ENCODE peak calls at places on chromosomes 6 and 20, in four cellular contexts. D is PC-3, X is GM23248, W is pancreas. I is an unnamed sample. For H3K4me1, the result is how much of the 10 kb centered on the place peaks cover.

GRCh38 chr6:169145476-169145875 is 108.2 kb downstream of the THBS2 start:
- DNase-seq in X (no peak), W (no peak), D (no peak), I (no peak)

GRCh38 chr6:33076406-33076934 is 680 bp downstream of the HLA-DPB1 start:
- DNase-seq in D (no peak), X (no peak), W (no peak), I (no peak)

GRCh38 chr6:129980821-129981220 is 37.6 kb upstream of the L3MBTL3 start:
- DNase-seq in X (no peak), D (no peak), W (no peak), I (no peak)

GRCh38 chr6:36131517-36132220 is 1.4 kb downstream of the MAPK13 start:
- DNase-seq in X (peak), D (peak), W (peak), I (peak)

GRCh38 chr6:75349262-75349984 is 64.8 kb upstream of the TMEM30A start:
- DNase-seq in D (no peak), X (peak), W (peak), I (no peak)

GRCh38 chr20:37935435-37935834 is 32.5 kb downstream of the VSTM2L start:
- DNase-seq in X (no peak), D (no peak), W (no peak), I (no peak)

GRCh38 chr20:57407541-57407956 is 16.4 kb downstream of the RBM38 start:
- DNase-seq in X (no peak), W (no peak), D (no peak), I (no peak)

GRCh38 chr6:2959909-2960719 is 11.3 kb downstream of the SERPINB6 start:
- DNase-seq in W (no peak), D (peak), X (peak), I (no peak)

GRCh38 chr6:79947191-79948173 is at the start of gene ELOVL4:
- DNase-seq in X (peak), W (peak), D (peak), I (peak)

GRCh38 chr6:144471986-144472385 is 186.9 kb downstream of the UTRN start:
- DNase-seq in D (no peak), X (no peak), W (no peak), I (no peak)

GRCh38 chr6:56450882-56451739 is 191.6 kb downstream of the DST start:
- DNase-seq in W (peak), X (peak), D (no peak), I (no peak)

GRCh38 chr6:13120483-13121482 is 207.6 kb downstream of the TBC1D7 start:
- DNase-seq in X (no peak), W (peak), D (no peak), I (no peak)

GRCh38 chr6:113645576-113645970 is 211.6 kb upstream of the MARCKS start:
- DNase-seq in X (peak), D (peak), W (no peak), I (peak)

GRCh38 chr6:151374024-151374423 is 17.3 kb downstream of the ZBTB2 start:
- DNase-seq in D (peak), X (no peak), W (no peak), I (peak)

GRCh38 chr20:32959351-32960221 is 44.6 kb downstream of the SUN5 start:
- DNase-seq in D (no peak), X (no peak), W (no peak), I (no peak)

GRCh38 chr20:46316984-46317684 is 8.8 kb upstream of the CDH22 start:
- DNase-seq in X (no peak), W (no peak), D (no peak), I (no peak)

GRCh38 chr6:54315692-54316091 is 7.5 kb downstream of the TINAG start:
- DNase-seq in X (no peak), D (no peak), W (no peak), I (no peak)

GRCh38 chr6:53771780-53772624 is 22.8 kb upstream of the LRRC1 start:
- DNase-seq in W (no peak), D (peak), X (peak), I (no peak)

GRCh38 chr6:68572525-68572924 is 62.6 kb upstream of the ADGRB3 start:
- DNase-seq in D (peak), W (no peak), X (peak), I (peak)

GRCh38 chr6:154514481-154514880 is 4.0 kb upstream of the CNKSR3 start:
- DNase-seq in X (no peak), D (no peak), W (no peak), I (no peak)

GRCh38 chr6:165308926-165309731 is at the start of gene C6orf118:
- DNase-seq in X (peak), W (peak), D (peak), I (peak)

GRCh38 chr6:105489213-105489525 is 86.3 kb upstream of the PREP start:
- DNase-seq in D (no peak), W (no peak), X (no peak), I (no peak)

GRCh38 chr20:62063981-62064787 is 1.5 kb downstream of the TAF4 start:
- DNase-seq in X (peak), D (peak), W (peak), I (peak)

GRCh38 chr6:89985744-89986493 is 91.7 kb downstream of the GJA10 start:
- DNase-seq in X (peak), D (no peak), W (no peak), I (no peak)

GRCh38 chr6:54493138-54493537 is 184.9 kb downstream of the TINAG start:
- DNase-seq in W (no peak), X (peak), D (peak), I (no peak)

GRCh38 chr6:5761370-5761769 is 245.4 kb downstream of the NRN1 start:
- DNase-seq in W (no peak), D (no peak), X (no peak), I (no peak)

DNA sequence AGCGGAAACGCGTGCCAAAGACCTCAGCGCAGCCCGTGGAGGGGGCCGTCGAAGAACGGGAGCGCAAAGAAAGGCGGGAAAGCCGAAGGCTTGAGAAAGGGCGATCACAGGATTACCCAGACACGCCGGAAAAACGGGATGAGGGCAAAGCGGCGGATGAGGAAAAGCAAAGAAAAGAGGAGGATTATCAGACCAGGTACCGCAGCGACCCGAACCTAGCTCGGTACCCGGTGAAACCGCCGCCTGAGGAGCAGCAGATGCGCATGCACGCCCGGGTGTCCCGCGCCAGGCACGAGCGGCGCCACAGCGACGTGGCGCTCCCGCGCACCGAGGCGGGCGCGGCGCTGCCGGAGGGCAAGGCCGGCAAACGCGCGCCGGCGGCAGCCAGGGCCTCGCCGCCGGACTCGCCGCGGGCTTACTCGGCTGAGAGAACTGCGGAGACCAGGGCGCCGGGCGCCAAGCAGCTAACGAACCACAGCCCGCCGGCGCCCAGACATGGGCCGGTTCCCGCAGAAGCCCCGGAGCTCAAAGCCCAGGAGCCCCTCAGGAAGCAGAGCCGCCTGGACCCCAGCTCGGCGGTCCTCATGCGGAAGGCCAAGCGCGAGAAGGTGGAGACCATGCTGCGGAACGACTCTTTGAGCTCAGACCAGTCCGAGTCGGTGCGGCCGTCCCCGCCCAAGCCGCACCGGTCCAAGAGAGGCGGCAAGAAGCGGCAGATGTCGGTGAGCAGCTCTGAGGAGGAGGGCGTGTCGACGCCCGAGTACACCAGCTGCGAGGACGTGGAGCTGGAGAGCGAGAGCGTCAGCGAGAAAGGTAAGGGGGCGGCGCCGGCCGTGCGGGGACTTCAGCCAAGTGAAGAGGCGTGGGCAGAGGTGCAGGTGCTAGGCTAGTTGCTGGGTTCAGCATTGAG is 296.2 kb downstream of the RIMS1 start:
- DNase-seq in W (peak), X (peak), D (peak), I (peak)
- H3K4me3 ChIP-seq in W (peak), X (peak), D (peak), I (no peak)

DNA sequence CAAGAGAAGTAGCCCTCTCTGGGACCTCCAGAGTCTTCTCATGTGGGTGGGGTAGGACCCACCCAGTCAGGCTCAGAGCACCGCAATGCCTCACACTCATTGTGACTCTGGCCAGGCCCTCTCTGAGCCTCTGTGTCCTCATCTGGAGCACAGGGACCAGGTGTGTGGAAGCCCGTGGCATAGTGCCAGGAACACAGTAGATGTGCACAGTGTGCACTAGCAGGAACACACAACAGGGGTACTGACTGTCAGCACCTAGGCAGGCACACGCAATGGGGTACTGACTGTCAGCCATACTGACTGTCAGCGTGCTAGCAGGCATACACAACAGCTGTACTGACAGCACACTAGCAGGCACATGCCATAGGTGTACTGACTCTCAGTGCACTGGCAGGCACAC is 2.0 kb upstream of the STMN3 start:
- DNase-seq in D (no peak), X (no peak), W (no peak), I (no peak)
- H3K4me1 ChIP-seq in D (under half), X (under half), W (under half), I (under half)

GRCh38 chr6:42030585-42031506 is 19.5 kb upstream of the TAF8 start:
- DNase-seq in D (no peak), X (no peak), W (no peak), I (peak)
- H3K27ac ChIP-seq in D (no peak), X (no peak), W (no peak), I (peak)

GRCh38 chr20:31516166-31516565 is 1.9 kb downstream of the HM13 start:
- DNase-seq in X (peak), D (no peak), W (no peak), I (no peak)

GRCh38 chr20:31515775-31516107 is 1.5 kb downstream of the HM13 start:
- DNase-seq in X (peak), D (no peak), W (peak), I (no peak)

GRCh38 chr20:31517373-31517772 is 3.1 kb downstream of the HM13 start:
- DNase-seq in W (peak), X (peak), D (peak), I (peak)

GRCh38 chr20:31515072-31515774 is 981 bp downstream of the HM13 start:
- DNase-seq in X (no peak), W (no peak), D (no peak), I (no peak)

DNA sequence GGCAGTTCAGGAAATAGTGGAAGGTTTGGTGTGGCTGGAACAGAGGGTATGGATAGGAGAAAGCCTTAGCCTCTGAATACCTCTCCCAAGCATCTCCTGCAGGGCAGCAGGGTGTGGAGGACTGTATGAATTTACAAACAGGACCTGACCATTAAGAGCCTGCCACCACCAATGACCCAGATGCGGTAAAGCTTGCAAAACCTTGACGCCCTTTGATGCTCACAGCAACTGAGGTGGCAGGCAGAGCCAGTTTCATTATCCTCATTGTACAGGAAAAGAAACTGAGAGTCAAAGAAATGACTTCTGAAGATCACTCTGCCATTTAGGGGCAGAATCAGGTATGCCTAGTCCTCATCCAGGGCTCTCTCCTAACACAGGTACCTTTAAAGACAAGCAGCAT is 2.4 kb downstream of the HM13 start:
- DNase-seq in W (no peak), X (no peak), D (no peak), I (no peak)
- H3K4me3 ChIP-seq in W (peak), X (peak), D (no peak), I (no peak)

GRCh38 chr6:11711644-11711993 is 67.0 kb downstream of the ADTRP start:
- DNase-seq in X (peak), D (no peak), W (no peak), I (no peak)

GRCh38 chr6:11712760-11713159 is 65.8 kb downstream of the ADTRP start:
- DNase-seq in W (no peak), X (peak), D (no peak), I (no peak)

GRCh38 chr6:11710221-11710836 is 68.3 kb downstream of the ADTRP start:
- DNase-seq in X (no peak), W (no peak), D (no peak), I (no peak)

GRCh38 chr6:11711994-11712698 is 66.5 kb downstream of the ADTRP start:
- DNase-seq in W (no peak), D (no peak), X (peak), I (no peak)

DNA sequence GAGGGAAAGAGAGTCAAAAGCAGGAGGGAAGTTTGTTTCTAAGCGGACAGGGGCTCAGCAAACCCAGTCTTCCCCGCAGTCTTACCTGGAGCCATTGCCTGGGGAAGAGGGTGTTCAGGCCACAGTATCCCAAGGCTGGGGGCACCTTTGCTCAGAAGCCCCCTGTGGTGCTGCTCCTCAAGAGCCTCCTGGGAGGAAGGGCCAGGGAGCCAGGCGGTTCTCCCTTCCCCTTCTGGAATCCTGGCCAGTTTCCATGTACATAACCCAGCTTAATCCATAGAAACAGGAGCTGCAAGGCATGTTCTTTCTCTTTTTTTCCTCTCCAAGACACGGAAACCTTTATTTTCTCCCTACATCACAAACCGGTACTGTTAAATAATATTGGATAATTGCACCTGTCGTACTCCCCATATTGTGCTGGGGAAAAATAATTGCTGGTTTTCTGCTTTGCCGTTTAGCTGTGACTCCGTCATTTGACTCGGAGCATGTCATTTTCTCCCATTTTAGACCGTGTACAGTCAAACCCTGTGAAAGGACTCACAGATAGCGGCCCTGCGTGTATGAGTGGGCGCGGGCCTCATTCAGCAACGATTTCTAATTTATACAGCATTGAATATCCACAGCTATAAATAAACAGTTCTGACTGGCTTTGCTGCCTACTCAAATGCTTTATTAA is 67.5 kb downstream of the ADTRP start:
- DNase-seq in X (no peak), W (no peak), D (no peak), I (no peak)
- H3K4me1 ChIP-seq in X (under half), W (under half), D (under half), I (under half)

I was measured in small intestine.